ENCODE peak calls at places on chromosomes 3 and 15, in four cellular contexts. T, L, R and U are unnamed samples.

GRCh38 chr15:41546846-41547786 is 3.1 kb upstream of the RPAP1 start:
- DNase-seq in T (no peak), L (no peak), R (peak), U (no peak)

GRCh38 chr3:56347219-56347871 is 120.9 kb downstream of the ERC2 start:
- DNase-seq in T (no peak), L (peak), R (no peak), U (no peak)

GRCh38 chr3:183845608-183846288 is 20.4 kb upstream of the MAP6D1 start:
- DNase-seq in T (no peak), L (no peak), R (no peak), U (no peak)

GRCh38 chr15:50911001-50911400 is 2.5 kb downstream of the AP4E1 start:
- DNase-seq in T (no peak), L (no peak), R (no peak), U (no peak)

GRCh38 chr3:43213631-43214030 is 72.7 kb upstream of the SNRK start:
- DNase-seq in T (no peak), L (no peak), R (no peak), U (no peak)

GRCh38 chr15:87653646-87654045 is 602.9 kb downstream of the NTRK3 start:
- DNase-seq in T (no peak), L (no peak), R (no peak), U (no peak)

GRCh38 chr3:132867526-132867925 is 145.3 kb upstream of the NPHP3 start:
- DNase-seq in T (no peak), L (no peak), R (no peak), U (no peak)

GRCh38 chr15:42772126-42772525 is 35.2 kb upstream of the CDAN1 start:
- DNase-seq in T (no peak), L (no peak), R (no peak), U (no peak)

GRCh38 chr15:85956515-85957275 is 123.0 kb upstream of the AGBL1 start:
- DNase-seq in T (no peak), L (no peak), R (no peak), U (no peak)

GRCh38 chr3:100580147-100580546 is 29.3 kb upstream of the ADGRG7 start:
- DNase-seq in T (no peak), L (no peak), R (no peak), U (no peak)

GRCh38 chr3:162096874-162097273 is 600.3 kb downstream of the OTOL1 start:
- DNase-seq in T (no peak), L (no peak), R (no peak), U (no peak)

GRCh38 chr3:46607603-46608028 is 4.7 kb upstream of the FAM240A start:
- DNase-seq in T (no peak), L (no peak), R (no peak), U (no peak)

GRCh38 chr3:27728195-27729087 is 6.3 kb upstream of the EOMES start:
- DNase-seq in T (no peak), L (no peak), R (no peak), U (no peak)

GRCh38 chr3:138089091-138089490 is 26.3 kb downstream of the DZIP1L start:
- DNase-seq in T (no peak), L (no peak), R (no peak), U (no peak)

GRCh38 chr3:136473716-136474326 is 223.7 kb downstream of the PCCB start:
- DNase-seq in T (no peak), L (no peak), R (no peak), U (no peak)

GRCh38 chr3:129602730-129603560 is 3.5 kb downstream of the PLXND1 start:
- DNase-seq in T (no peak), L (no peak), R (peak), U (no peak)

GRCh38 chr3:123082370-123083065 is 15.7 kb downstream of the PDIA5 start:
- DNase-seq in T (no peak), L (no peak), R (no peak), U (no peak)

GRCh38 chr15:82186748-82187415 is 75.7 kb downstream of the EFL1 start:
- DNase-seq in T (no peak), L (no peak), R (no peak), U (no peak)

GRCh38 chr3:157077565-157077991 is 82.4 kb downstream of the CCNL1 start:
- DNase-seq in T (no peak), L (no peak), R (no peak), U (no peak)

GRCh38 chr3:47370887-47371697 is 9.7 kb upstream of the PTPN23 start:
- DNase-seq in T (peak), L (no peak), R (peak), U (no peak)

GRCh38 chr15:63628123-63628822 is 31.1 kb downstream of the FBXL22 start:
- DNase-seq in T (no peak), L (peak), R (no peak), U (no peak)

GRCh38 chr15:55796321-55796965 is 53.5 kb upstream of the PRTG start:
- DNase-seq in T (no peak), L (no peak), R (no peak), U (no peak)

GRCh38 chr3:127351350-127351749 is 63.5 kb upstream of the PRR20G start:
- DNase-seq in T (no peak), L (no peak), R (no peak), U (no peak)

GRCh38 chr3:38725726-38726410 is 76.4 kb upstream of the SCN5A start:
- DNase-seq in T (no peak), L (no peak), R (no peak), U (no peak)

GRCh38 chr15:50813089-50813488 is 47.6 kb upstream of the SPPL2A start:
- DNase-seq in T (no peak), L (no peak), R (no peak), U (no peak)

GRCh38 chr15:51334011-51334426 is 4.4 kb downstream of the CYP19A1 start:
- DNase-seq in T (no peak), L (no peak), R (no peak), U (no peak)

GRCh38 chr15:87902772-87903388 is 353.7 kb downstream of the NTRK3 start:
- DNase-seq in T (no peak), L (no peak), R (no peak), U (no peak)

GRCh38 chr3:56836276-56837163 is 34.8 kb upstream of the ARHGEF3 start:
- DNase-seq in T (no peak), L (no peak), R (no peak), U (no peak)

GRCh38 chr15:65804252-65804931 is 12.3 kb upstream of the DENND4A start:
- DNase-seq in T (no peak), L (no peak), R (no peak), U (no peak)

GRCh38 chr3:81726132-81726531 is 35.3 kb downstream of the GBE1 start:
- DNase-seq in T (no peak), L (no peak), R (no peak), U (no peak)

GRCh38 chr15:40664909-40665308 is 30.1 kb upstream of the RAD51 start:
- DNase-seq in T (no peak), L (no peak), R (no peak), U (no peak)

GRCh38 chr3:128236667-128237066 is 83.4 kb downstream of the EEFSEC start:
- DNase-seq in T (no peak), L (no peak), R (no peak), U (no peak)

GRCh38 chr15:96142498-96142897 is 188.0 kb upstream of the NR2F2 start:
- DNase-seq in T (no peak), L (no peak), R (no peak), U (no peak)

GRCh38 chr15:78726870-78727551 is 84.3 kb downstream of the ADAMTS7 start:
- DNase-seq in T (no peak), L (no peak), R (no peak), U (no peak)

GRCh38 chr15:85777291-85778106 is 17.2 kb downstream of the KLHL25 start:
- DNase-seq in T (no peak), L (no peak), R (no peak), U (no peak)